ENCODE peak calls at places on chromosomes 13 and 19, in five cellular contexts. One of them, this sample, is unnamed.

GRCh38 chr19:3481241-3482090 is 1.1 kb upstream of the SMIM24 start:
- DNase-seq in AG20443: no peak
- DNase-seq in fibroblast of the aortic adventitia: no peak
- DNase-seq in stimulated activated CD8-positive, alpha-beta memory T cell treated with anti-CD3 and anti-CD28 coated beads, Interleukin-7, amount 100 ng/mL, for 4 hours: no peak
- DNase-seq in heart right ventricle: no peak
- DNase-seq in this sample: no peak

GRCh38 chr19:46697142-46697960 is 19.6 kb downstream of the PRKD2 start:
- DNase-seq in AG20443: peak; percentile 96
- DNase-seq in fibroblast of the aortic adventitia: peak; percentile 51
- DNase-seq in heart right ventricle: peak; percentile 86
- DNase-seq in stimulated activated CD8-positive, alpha-beta memory T cell treated with anti-CD3 and anti-CD28 coated beads, Interleukin-7, amount 100 ng/mL, for 4 hours: no peak
- DNase-seq in this sample: peak; percentile 76

GRCh38 chr13:19910336-19911072 is 47.1 kb upstream of the ZMYM5 start:
- DNase-seq in fibroblast of the aortic adventitia: peak; percentile 5
- DNase-seq in stimulated activated CD8-positive, alpha-beta memory T cell treated with anti-CD3 and anti-CD28 coated beads, Interleukin-7, amount 100 ng/mL, for 4 hours: no peak
- DNase-seq in heart right ventricle: no peak
- DNase-seq in AG20443: peak; percentile 40
- DNase-seq in this sample: no peak

GRCh38 chr19:16235811-16236710 is 38.4 kb downstream of the AP1M1 start:
- DNase-seq in heart right ventricle: no peak
- DNase-seq in stimulated activated CD8-positive, alpha-beta memory T cell treated with anti-CD3 and anti-CD28 coated beads, Interleukin-7, amount 100 ng/mL, for 4 hours: no peak
- DNase-seq in fibroblast of the aortic adventitia: no peak
- DNase-seq in AG20443: peak; percentile 10
- DNase-seq in this sample: no peak

GRCh38 chr19:34732548-34733255 is 1.3 kb upstream of the ZNF181 start:
- DNase-seq in heart right ventricle: no peak
- DNase-seq in AG20443: no peak
- DNase-seq in stimulated activated CD8-positive, alpha-beta memory T cell treated with anti-CD3 and anti-CD28 coated beads, Interleukin-7, amount 100 ng/mL, for 4 hours: no peak
- DNase-seq in fibroblast of the aortic adventitia: no peak
- DNase-seq in this sample: no peak

GRCh38 chr19:771332-771785 is 20.4 kb downstream of the MISP start:
- DNase-seq in fibroblast of the aortic adventitia: peak; percentile 47
- DNase-seq in heart right ventricle: no peak
- DNase-seq in stimulated activated CD8-positive, alpha-beta memory T cell treated with anti-CD3 and anti-CD28 coated beads, Interleukin-7, amount 100 ng/mL, for 4 hours: no peak
- DNase-seq in AG20443: peak; percentile 72
- DNase-seq in this sample: peak; percentile 49

GRCh38 chr19:18393836-18394235 is 3.6 kb downstream of the LRRC25 start:
- DNase-seq in AG20443: no peak
- DNase-seq in stimulated activated CD8-positive, alpha-beta memory T cell treated with anti-CD3 and anti-CD28 coated beads, Interleukin-7, amount 100 ng/mL, for 4 hours: no peak
- DNase-seq in heart right ventricle: no peak
- DNase-seq in fibroblast of the aortic adventitia: no peak
- DNase-seq in this sample: no peak

GRCh38 chr13:86051134-86052103 is 252.2 kb upstream of the SLITRK6 start:
- DNase-seq in stimulated activated CD8-positive, alpha-beta memory T cell treated with anti-CD3 and anti-CD28 coated beads, Interleukin-7, amount 100 ng/mL, for 4 hours: no peak
- DNase-seq in AG20443: no peak
- DNase-seq in fibroblast of the aortic adventitia: no peak
- DNase-seq in heart right ventricle: no peak
- DNase-seq in this sample: no peak

GRCh38 chr19:570315-570714 is 2.1 kb upstream of the BSG start:
- DNase-seq in AG20443: no peak
- DNase-seq in fibroblast of the aortic adventitia: no peak
- DNase-seq in heart right ventricle: no peak
- DNase-seq in stimulated activated CD8-positive, alpha-beta memory T cell treated with anti-CD3 and anti-CD28 coated beads, Interleukin-7, amount 100 ng/mL, for 4 hours: no peak
- DNase-seq in this sample: no peak

GRCh38 chr19:46602392-46603194 is 1.5 kb downstream of the CALM3 start:
- DNase-seq in fibroblast of the aortic adventitia: peak; percentile 23
- DNase-seq in heart right ventricle: no peak
- DNase-seq in stimulated activated CD8-positive, alpha-beta memory T cell treated with anti-CD3 and anti-CD28 coated beads, Interleukin-7, amount 100 ng/mL, for 4 hours: peak; percentile 57
- DNase-seq in AG20443: peak; percentile 32
- DNase-seq in this sample: no peak